ENCODE peak calls at places on chromosomes 13 and 19, in nine cellular contexts. One of them, this sample, is unnamed.

GRCh38 chr13:36356058-36356457 is 9.9 kb upstream of the SPART start:
- DNase-seq in vagina: no peak
- DNase-seq in heart left ventricle: no peak
- DNase-seq in A549: no peak
- DNase-seq in prostate gland: no peak
- DNase-seq in ovary: no peak
- DNase-seq in tibial nerve: no peak
- DNase-seq in thyroid gland: no peak
- DNase-seq in uterus: no peak
- DNase-seq in this sample: no peak

GRCh38 chr13:81540777-81541176 is 1199.9 kb upstream of the SPRY2 start:
- DNase-seq in vagina: no peak
- DNase-seq in heart left ventricle: no peak
- DNase-seq in A549: no peak
- DNase-seq in prostate gland: no peak
- DNase-seq in ovary: no peak
- DNase-seq in tibial nerve: no peak
- DNase-seq in thyroid gland: no peak
- DNase-seq in uterus: no peak
- DNase-seq in this sample: no peak

GRCh38 chr13:73835138-73835721 is 299.0 kb downstream of the KLF12 start:
- DNase-seq in vagina: no peak
- DNase-seq in heart left ventricle: no peak
- DNase-seq in A549: peak
- DNase-seq in prostate gland: no peak
- DNase-seq in ovary: no peak
- DNase-seq in tibial nerve: no peak
- DNase-seq in thyroid gland: no peak
- DNase-seq in uterus: no peak
- DNase-seq in this sample: no peak

GRCh38 chr19:49513746-49514118 is 1.3 kb downstream of the FCGRT start:
- DNase-seq in vagina: no peak
- DNase-seq in heart left ventricle: no peak
- DNase-seq in A549: no peak
- DNase-seq in prostate gland: no peak
- DNase-seq in ovary: no peak
- DNase-seq in tibial nerve: no peak
- DNase-seq in thyroid gland: no peak
- DNase-seq in uterus: no peak
- DNase-seq in this sample: no peak

GRCh38 chr19:48881741-48882657 is 9.8 kb downstream of the PPP1R15A start:
- DNase-seq in vagina: no peak
- DNase-seq in heart left ventricle: no peak
- DNase-seq in A549: no peak
- DNase-seq in prostate gland: no peak
- DNase-seq in ovary: no peak
- DNase-seq in tibial nerve: no peak
- DNase-seq in thyroid gland: no peak
- DNase-seq in uterus: no peak
- DNase-seq in this sample: no peak

GRCh38 chr19:34171539-34171876 is 796 bp upstream of the LSM14A start:
- DNase-seq in vagina: no peak
- DNase-seq in heart left ventricle: no peak
- DNase-seq in A549: peak
- DNase-seq in prostate gland: no peak
- DNase-seq in ovary: no peak
- DNase-seq in tibial nerve: no peak
- DNase-seq in thyroid gland: no peak
- DNase-seq in uterus: no peak
- DNase-seq in this sample: no peak

GRCh38 chr13:68714292-68714691 is 1393.3 kb upstream of the ATXN8OS start:
- DNase-seq in vagina: no peak
- DNase-seq in heart left ventricle: no peak
- DNase-seq in A549: no peak
- DNase-seq in prostate gland: no peak
- DNase-seq in ovary: no peak
- DNase-seq in tibial nerve: no peak
- DNase-seq in thyroid gland: no peak
- DNase-seq in uterus: no peak
- DNase-seq in this sample: no peak

GRCh38 chr13:79309690-79310089 is 96.4 kb downstream of the RBM26 start:
- DNase-seq in vagina: no peak
- DNase-seq in heart left ventricle: no peak
- DNase-seq in A549: no peak
- DNase-seq in prostate gland: no peak
- DNase-seq in ovary: no peak
- DNase-seq in tibial nerve: no peak
- DNase-seq in thyroid gland: no peak
- DNase-seq in uterus: no peak
- DNase-seq in this sample: no peak

GRCh38 chr19:11168568-11168967 is 13.0 kb upstream of the SPC24 start:
- DNase-seq in vagina: no peak
- DNase-seq in heart left ventricle: no peak
- DNase-seq in A549: peak
- DNase-seq in prostate gland: no peak
- DNase-seq in ovary: no peak
- DNase-seq in tibial nerve: no peak
- DNase-seq in thyroid gland: no peak
- DNase-seq in uterus: no peak
- DNase-seq in this sample: no peak

GRCh38 chr13:26989261-26990007 is 182.2 kb downstream of the USP12 start:
- DNase-seq in vagina: no peak
- DNase-seq in heart left ventricle: no peak
- DNase-seq in A549: no peak
- DNase-seq in prostate gland: no peak
- DNase-seq in ovary: no peak
- DNase-seq in tibial nerve: no peak
- DNase-seq in thyroid gland: no peak
- DNase-seq in uterus: no peak
- DNase-seq in this sample: no peak

GRCh38 chr13:102328909-102329308 is 72.9 kb downstream of the FGF14 start:
- DNase-seq in vagina: no peak
- DNase-seq in heart left ventricle: no peak
- DNase-seq in A549: no peak
- DNase-seq in prostate gland: no peak
- DNase-seq in ovary: no peak
- DNase-seq in tibial nerve: no peak
- DNase-seq in thyroid gland: no peak
- DNase-seq in uterus: no peak
- DNase-seq in this sample: no peak

GRCh38 chr13:34515201-34515600 is 426.9 kb upstream of the NBEA start:
- DNase-seq in vagina: no peak
- DNase-seq in heart left ventricle: no peak
- DNase-seq in A549: no peak
- DNase-seq in prostate gland: no peak
- DNase-seq in ovary: no peak
- DNase-seq in tibial nerve: no peak
- DNase-seq in thyroid gland: no peak
- DNase-seq in uterus: no peak
- DNase-seq in this sample: no peak

GRCh38 chr19:52231154-52231565 is 38.2 kb upstream of the ZNF766 start:
- DNase-seq in vagina: no peak
- DNase-seq in heart left ventricle: no peak
- DNase-seq in A549: no peak
- DNase-seq in prostate gland: no peak
- DNase-seq in ovary: no peak
- DNase-seq in tibial nerve: no peak
- DNase-seq in thyroid gland: no peak
- DNase-seq in uterus: no peak
- DNase-seq in this sample: no peak

DNA sequence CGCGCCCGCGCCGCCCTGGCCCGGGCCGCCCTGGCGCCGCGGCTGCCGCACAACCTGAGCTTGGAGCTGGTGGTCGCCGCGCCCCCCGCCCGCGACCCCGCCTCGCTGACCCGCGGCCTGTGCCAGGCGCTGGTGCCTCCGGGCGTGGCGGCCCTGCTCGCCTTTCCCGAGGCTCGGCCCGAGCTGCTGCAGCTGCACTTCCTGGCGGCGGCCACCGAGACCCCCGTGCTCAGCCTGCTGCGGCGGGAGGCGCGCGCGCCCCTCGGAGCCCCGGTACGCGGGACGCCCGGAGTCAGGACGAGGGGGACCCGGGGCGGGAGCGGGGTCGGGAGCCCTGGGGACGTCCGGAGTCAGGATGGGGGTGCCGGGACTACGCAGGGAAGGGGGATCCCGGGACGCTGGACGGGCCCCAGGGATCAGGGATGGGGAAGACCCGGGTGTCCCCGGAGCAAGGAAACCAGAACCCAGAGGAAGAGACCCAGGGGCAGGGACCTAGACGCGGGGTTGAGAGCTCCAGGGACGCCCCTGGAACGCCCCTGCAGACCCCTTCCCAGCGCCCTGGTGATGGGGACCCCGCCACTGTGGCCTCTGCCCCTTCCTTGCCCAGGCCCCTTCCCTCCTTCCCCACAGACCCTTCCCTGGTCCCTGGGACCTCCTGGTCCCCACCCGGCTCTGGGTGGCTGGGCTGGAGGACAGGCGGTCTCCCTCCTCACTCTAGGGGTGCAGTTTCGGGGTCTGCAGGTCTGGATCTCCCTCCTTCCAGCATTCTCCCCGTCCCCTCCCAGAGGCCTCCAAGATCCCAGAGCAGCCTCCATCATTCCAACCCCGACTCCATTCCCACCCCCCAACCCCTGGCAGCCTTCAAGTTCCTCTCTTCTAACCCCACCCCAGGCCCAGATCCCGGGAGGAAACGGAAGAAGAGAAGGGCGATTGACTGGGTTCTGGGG is 645 bp downstream of the GRIN3B start:
- DNase-seq in vagina: no peak
- DNase-seq in heart left ventricle: no peak
- DNase-seq in A549: peak
- DNase-seq in prostate gland: no peak
- DNase-seq in ovary: no peak
- DNase-seq in tibial nerve: no peak
- DNase-seq in thyroid gland: no peak
- DNase-seq in uterus: no peak
- DNase-seq in this sample: no peak
- H3K4me3 ChIP-seq in vagina: peak
- H3K4me3 ChIP-seq in heart left ventricle: peak
- H3K4me3 ChIP-seq in A549: peak
- H3K4me3 ChIP-seq in prostate gland: no peak
- H3K4me3 ChIP-seq in ovary: no peak
- H3K4me3 ChIP-seq in tibial nerve: peak
- H3K4me3 ChIP-seq in thyroid gland: no peak
- H3K4me3 ChIP-seq in uterus: no peak
- H3K4me3 ChIP-seq in this sample: no peak

DNA sequence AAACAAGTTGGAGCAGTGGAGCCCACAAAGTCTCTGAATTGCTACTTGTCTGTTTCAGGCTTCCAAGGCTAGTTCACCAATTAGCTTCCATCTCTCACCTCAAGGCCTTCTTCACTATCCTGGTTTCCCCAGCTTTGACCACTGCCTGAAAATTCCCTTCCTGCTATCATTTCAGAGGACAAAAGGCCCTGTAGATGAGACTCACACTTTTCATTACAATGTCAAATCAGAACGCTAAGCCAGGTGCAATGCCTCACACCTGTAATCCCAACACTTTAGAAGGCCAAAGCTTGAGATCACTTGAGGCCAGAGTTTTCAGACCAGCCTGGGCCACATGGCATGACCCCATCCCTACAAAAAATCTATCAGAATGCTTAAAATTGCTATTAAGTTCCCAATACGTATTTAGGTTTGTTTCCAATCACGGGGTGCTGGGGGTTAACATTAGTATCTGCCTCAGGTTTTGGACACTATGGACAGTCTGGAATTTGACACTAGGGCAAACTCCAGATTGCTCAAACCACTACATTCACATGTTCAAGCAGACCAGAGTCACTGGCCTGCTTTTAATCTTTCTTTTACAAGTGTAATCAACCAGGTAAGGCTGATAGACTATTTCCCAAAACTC is 5.5 kb downstream of the TPT1 start:
- DNase-seq in vagina: no peak
- DNase-seq in heart left ventricle: no peak
- DNase-seq in A549: no peak
- DNase-seq in prostate gland: no peak
- DNase-seq in ovary: no peak
- DNase-seq in tibial nerve: no peak
- DNase-seq in thyroid gland: no peak
- DNase-seq in uterus: no peak
- DNase-seq in this sample: no peak
- TF ChIP-seq POLR2A in vagina: no peak
- TF ChIP-seq POLR2A in heart left ventricle: no peak
- TF ChIP-seq POLR2A in A549: no peak
- TF ChIP-seq POLR2A in prostate gland: no peak
- TF ChIP-seq POLR2A in ovary: no peak
- TF ChIP-seq POLR2A in tibial nerve: no peak
- TF ChIP-seq POLR2A in thyroid gland: no peak
- TF ChIP-seq POLR2A in uterus: no peak
- TF ChIP-seq POLR2A in this sample: no peak

DNA sequence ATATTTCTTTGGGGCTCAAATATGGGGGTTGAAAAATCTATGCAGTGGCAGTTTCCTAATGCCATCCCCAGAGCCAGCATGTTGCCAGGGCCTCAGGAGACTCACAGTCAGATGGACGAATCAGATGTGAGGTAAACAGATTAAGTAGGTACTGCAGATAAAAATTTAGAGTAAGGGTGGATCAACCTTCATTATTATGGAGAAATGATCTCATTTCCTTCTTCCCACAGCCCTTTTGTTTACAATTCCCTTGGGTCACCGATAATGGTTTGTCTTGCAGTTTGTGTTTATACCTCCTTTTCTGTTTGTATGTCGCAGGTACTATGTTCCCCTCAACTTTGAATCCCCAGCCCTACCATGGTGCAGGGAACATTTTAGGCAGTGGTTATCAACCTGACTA is 20.0 kb downstream of the DIAPH3 start:
- DNase-seq in vagina: no peak
- DNase-seq in heart left ventricle: no peak
- DNase-seq in A549: no peak
- DNase-seq in prostate gland: no peak
- DNase-seq in ovary: no peak
- DNase-seq in tibial nerve: no peak
- DNase-seq in thyroid gland: no peak
- DNase-seq in uterus: no peak
- DNase-seq in this sample: no peak
- TF ChIP-seq CTCF in vagina: no peak
- TF ChIP-seq CTCF in heart left ventricle: no peak
- TF ChIP-seq CTCF in A549: no peak
- TF ChIP-seq CTCF in prostate gland: no peak
- TF ChIP-seq CTCF in ovary: no peak
- TF ChIP-seq CTCF in tibial nerve: no peak
- TF ChIP-seq CTCF in thyroid gland: no peak
- TF ChIP-seq CTCF in uterus: no peak
- TF ChIP-seq CTCF in this sample: no peak

GRCh38 chr19:18440936-18441803 is 3.2 kb upstream of the ISYNA1 start:
- DNase-seq in vagina: no peak
- DNase-seq in heart left ventricle: no peak
- DNase-seq in A549: no peak
- DNase-seq in prostate gland: no peak
- DNase-seq in ovary: no peak
- DNase-seq in tibial nerve: no peak
- DNase-seq in thyroid gland: no peak
- DNase-seq in uterus: no peak
- DNase-seq in this sample: no peak
- H3K4me3 ChIP-seq in vagina: no peak
- H3K4me3 ChIP-seq in heart left ventricle: no peak
- H3K4me3 ChIP-seq in A549: no peak
- H3K4me3 ChIP-seq in prostate gland: no peak
- H3K4me3 ChIP-seq in ovary: no peak
- H3K4me3 ChIP-seq in tibial nerve: no peak
- H3K4me3 ChIP-seq in thyroid gland: no peak
- H3K4me3 ChIP-seq in uterus: no peak
- H3K4me3 ChIP-seq in this sample: no peak

This sample was measured in lower leg skin.